ENCODE peak calls at places on chromosomes 16 and 17, in seven cellular contexts. One of them, this sample, is unnamed.

GRCh38 chr17:67449885-67450755 is 73.0 kb downstream of the PITPNC1 start:
- DNase-seq in WTC11: no peak
- DNase-seq in SK-N-SH: no peak
- DNase-seq in Caco-2: no peak
- DNase-seq in progenitor cell of endocrine pancreas: no peak
- DNase-seq in neural progenitor cell: no peak
- DNase-seq in lower leg skin: no peak
- DNase-seq in this sample: no peak

GRCh38 chr17:78595135-78595810 is 18.1 kb upstream of the DNAH17 start:
- DNase-seq in WTC11: no peak
- DNase-seq in SK-N-SH: no peak
- DNase-seq in Caco-2: no peak
- DNase-seq in progenitor cell of endocrine pancreas: no peak
- DNase-seq in neural progenitor cell: no peak
- DNase-seq in lower leg skin: no peak
- DNase-seq in this sample: no peak

GRCh38 chr16:88651989-88652762 is 1.3 kb upstream of the CYBA start:
- DNase-seq in WTC11: no peak
- DNase-seq in SK-N-SH: no peak
- DNase-seq in Caco-2: no peak
- DNase-seq in progenitor cell of endocrine pancreas: no peak
- DNase-seq in neural progenitor cell: no peak
- DNase-seq in lower leg skin: no peak
- DNase-seq in this sample: no peak

GRCh38 chr16:49528035-49528434 is 154.4 kb downstream of the C16orf78 start:
- DNase-seq in WTC11: no peak
- DNase-seq in SK-N-SH: peak
- DNase-seq in Caco-2: no peak
- DNase-seq in progenitor cell of endocrine pancreas: no peak
- DNase-seq in neural progenitor cell: no peak
- DNase-seq in lower leg skin: no peak
- DNase-seq in this sample: no peak

GRCh38 chr17:76092526-76093413 is 10.8 kb downstream of the EXOC7 start:
- DNase-seq in WTC11: no peak
- DNase-seq in SK-N-SH: peak
- DNase-seq in Caco-2: no peak
- DNase-seq in progenitor cell of endocrine pancreas: no peak
- DNase-seq in neural progenitor cell: no peak
- DNase-seq in lower leg skin: no peak
- DNase-seq in this sample: no peak

GRCh38 chr17:17551361-17551760 is 40.1 kb downstream of the PEMT start:
- DNase-seq in WTC11: no peak
- DNase-seq in SK-N-SH: peak
- DNase-seq in Caco-2: no peak
- DNase-seq in progenitor cell of endocrine pancreas: no peak
- DNase-seq in neural progenitor cell: peak
- DNase-seq in lower leg skin: no peak
- DNase-seq in this sample: no peak

GRCh38 chr17:3710951-3711383 is 12.7 kb upstream of the HASPIN start:
- DNase-seq in WTC11: no peak
- DNase-seq in SK-N-SH: no peak
- DNase-seq in Caco-2: no peak
- DNase-seq in progenitor cell of endocrine pancreas: no peak
- DNase-seq in neural progenitor cell: no peak
- DNase-seq in lower leg skin: no peak
- DNase-seq in this sample: no peak

GRCh38 chr17:66073384-66073783 is 118.5 kb downstream of the CEP112 start:
- DNase-seq in WTC11: no peak
- DNase-seq in SK-N-SH: no peak
- DNase-seq in Caco-2: no peak
- DNase-seq in progenitor cell of endocrine pancreas: no peak
- DNase-seq in neural progenitor cell: no peak
- DNase-seq in lower leg skin: no peak
- DNase-seq in this sample: no peak

GRCh38 chr17:28335201-28335958 is at the start of the genes IFT20 and TNFAIP1:
- DNase-seq in WTC11: peak
- DNase-seq in SK-N-SH: peak
- DNase-seq in Caco-2: peak
- DNase-seq in progenitor cell of endocrine pancreas: peak
- DNase-seq in neural progenitor cell: peak
- DNase-seq in lower leg skin: peak
- DNase-seq in this sample: peak

GRCh38 chr17:55267777-55268648 is 3.3 kb downstream of the HLF start:
- DNase-seq in WTC11: no peak
- DNase-seq in SK-N-SH: no peak
- DNase-seq in Caco-2: no peak
- DNase-seq in progenitor cell of endocrine pancreas: no peak
- DNase-seq in neural progenitor cell: no peak
- DNase-seq in lower leg skin: no peak
- DNase-seq in this sample: no peak

GRCh38 chr16:66511615-66512500 is 38.1 kb downstream of the TK2 start:
- DNase-seq in WTC11: peak
- DNase-seq in SK-N-SH: no peak
- DNase-seq in Caco-2: no peak
- DNase-seq in progenitor cell of endocrine pancreas: no peak
- DNase-seq in neural progenitor cell: peak
- DNase-seq in lower leg skin: peak
- DNase-seq in this sample: peak

GRCh38 chr17:7228920-7229319 is 5.4 kb downstream of the DVL2 start:
- DNase-seq in WTC11: no peak
- DNase-seq in SK-N-SH: no peak
- DNase-seq in Caco-2: no peak
- DNase-seq in progenitor cell of endocrine pancreas: no peak
- DNase-seq in neural progenitor cell: no peak
- DNase-seq in lower leg skin: no peak
- DNase-seq in this sample: no peak

GRCh38 chr16:3051489-3051888 is 5.1 kb downstream of the MMP25 start:
- DNase-seq in WTC11: no peak
- DNase-seq in SK-N-SH: no peak
- DNase-seq in Caco-2: no peak
- DNase-seq in progenitor cell of endocrine pancreas: no peak
- DNase-seq in neural progenitor cell: no peak
- DNase-seq in lower leg skin: no peak
- DNase-seq in this sample: no peak

GRCh38 chr17:72861811-72862210 is 230.7 kb downstream of the SLC39A11 start:
- DNase-seq in WTC11: no peak
- DNase-seq in SK-N-SH: no peak
- DNase-seq in Caco-2: no peak
- DNase-seq in progenitor cell of endocrine pancreas: no peak
- DNase-seq in neural progenitor cell: no peak
- DNase-seq in lower leg skin: no peak
- DNase-seq in this sample: no peak

GRCh38 chr17:45093444-45094110 is 32.5 kb downstream of the NMT1 start:
- DNase-seq in WTC11: no peak
- DNase-seq in SK-N-SH: no peak
- DNase-seq in Caco-2: no peak
- DNase-seq in progenitor cell of endocrine pancreas: no peak
- DNase-seq in neural progenitor cell: no peak
- DNase-seq in lower leg skin: no peak
- DNase-seq in this sample: no peak

GRCh38 chr17:45035848-45036247 is 15.6 kb downstream of the DCAKD start:
- DNase-seq in WTC11: no peak
- DNase-seq in SK-N-SH: no peak
- DNase-seq in Caco-2: no peak
- DNase-seq in progenitor cell of endocrine pancreas: no peak
- DNase-seq in neural progenitor cell: no peak
- DNase-seq in lower leg skin: no peak
- DNase-seq in this sample: no peak

GRCh38 chr16:4976611-4977145 is 18.5 kb downstream of the SEC14L5 start:
- DNase-seq in WTC11: no peak
- DNase-seq in SK-N-SH: no peak
- DNase-seq in Caco-2: no peak
- DNase-seq in progenitor cell of endocrine pancreas: no peak
- DNase-seq in neural progenitor cell: no peak
- DNase-seq in lower leg skin: no peak
- DNase-seq in this sample: no peak

GRCh38 chr17:74151551-74152315 is 51.7 kb upstream of the RPL38 start:
- DNase-seq in WTC11: no peak
- DNase-seq in SK-N-SH: no peak
- DNase-seq in Caco-2: no peak
- DNase-seq in progenitor cell of endocrine pancreas: no peak
- DNase-seq in neural progenitor cell: no peak
- DNase-seq in lower leg skin: peak
- DNase-seq in this sample: no peak

GRCh38 chr16:3143189-3143588 is 8.4 kb downstream of the ZNF213 start:
- DNase-seq in WTC11: no peak
- DNase-seq in SK-N-SH: peak
- DNase-seq in Caco-2: no peak
- DNase-seq in progenitor cell of endocrine pancreas: no peak
- DNase-seq in neural progenitor cell: no peak
- DNase-seq in lower leg skin: no peak
- DNase-seq in this sample: no peak

GRCh38 chr17:71458322-71458721 is 662.5 kb upstream of the SOX9 start:
- DNase-seq in WTC11: no peak
- DNase-seq in SK-N-SH: no peak
- DNase-seq in Caco-2: no peak
- DNase-seq in progenitor cell of endocrine pancreas: no peak
- DNase-seq in neural progenitor cell: no peak
- DNase-seq in lower leg skin: no peak
- DNase-seq in this sample: no peak

GRCh38 chr17:71461504-71462197 is 659.2 kb upstream of the SOX9 start:
- DNase-seq in WTC11: peak
- DNase-seq in SK-N-SH: no peak
- DNase-seq in Caco-2: no peak
- DNase-seq in progenitor cell of endocrine pancreas: no peak
- DNase-seq in neural progenitor cell: peak
- DNase-seq in lower leg skin: no peak
- DNase-seq in this sample: no peak

GRCh38 chr17:71455219-71455618 is 665.6 kb upstream of the SOX9 start:
- DNase-seq in WTC11: no peak
- DNase-seq in SK-N-SH: no peak
- DNase-seq in Caco-2: no peak
- DNase-seq in progenitor cell of endocrine pancreas: no peak
- DNase-seq in neural progenitor cell: no peak
- DNase-seq in lower leg skin: no peak
- DNase-seq in this sample: no peak

GRCh38 chr17:71464241-71464640 is 656.6 kb upstream of the SOX9 start:
- DNase-seq in WTC11: no peak
- DNase-seq in SK-N-SH: no peak
- DNase-seq in Caco-2: no peak
- DNase-seq in progenitor cell of endocrine pancreas: no peak
- DNase-seq in neural progenitor cell: no peak
- DNase-seq in lower leg skin: no peak
- DNase-seq in this sample: no peak

DNA sequence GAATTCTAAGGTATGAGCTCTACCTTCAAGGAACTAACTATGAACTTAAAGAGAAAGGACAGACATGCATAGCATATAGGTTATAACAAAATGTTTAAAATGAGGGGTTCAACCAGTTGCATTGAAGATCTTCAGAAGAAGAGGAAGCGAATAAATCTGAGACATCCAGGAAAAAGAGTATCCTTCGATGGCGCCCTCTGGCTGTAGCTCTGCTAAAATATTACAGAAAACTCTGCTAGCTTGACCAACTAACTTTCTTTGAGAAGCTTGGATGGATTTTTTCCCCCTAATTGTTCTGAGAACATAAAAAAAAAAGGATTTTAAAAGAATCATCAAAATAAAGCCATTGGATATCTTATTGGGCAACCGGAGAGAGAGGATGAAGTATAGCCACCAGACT is 659.9 kb upstream of the SOX9 start:
- DNase-seq in WTC11: peak
- DNase-seq in SK-N-SH: no peak
- DNase-seq in Caco-2: peak
- DNase-seq in progenitor cell of endocrine pancreas: no peak
- DNase-seq in neural progenitor cell: peak
- DNase-seq in lower leg skin: no peak
- DNase-seq in this sample: peak
- TF ChIP-seq CTCF in WTC11: peak
- TF ChIP-seq CTCF in SK-N-SH: peak
- TF ChIP-seq CTCF in Caco-2: peak
- TF ChIP-seq CTCF in progenitor cell of endocrine pancreas: peak
- TF ChIP-seq CTCF in neural progenitor cell: peak
- TF ChIP-seq CTCF in lower leg skin: no peak
- TF ChIP-seq CTCF in this sample: peak

GRCh38 chr17:81129289-81129688 is 36.0 kb upstream of the PVALEF start:
- DNase-seq in WTC11: peak
- DNase-seq in SK-N-SH: no peak
- DNase-seq in Caco-2: no peak
- DNase-seq in progenitor cell of endocrine pancreas: no peak
- DNase-seq in neural progenitor cell: peak
- DNase-seq in lower leg skin: no peak
- DNase-seq in this sample: no peak
- TF ChIP-seq CTCF in WTC11: no peak
- TF ChIP-seq CTCF in SK-N-SH: peak
- TF ChIP-seq CTCF in Caco-2: no peak
- TF ChIP-seq CTCF in progenitor cell of endocrine pancreas: no peak
- TF ChIP-seq CTCF in neural progenitor cell: peak
- TF ChIP-seq CTCF in lower leg skin: no peak
- TF ChIP-seq CTCF in this sample: no peak

GRCh38 chr17:81727324-81728031 is 15.4 kb downstream of the SLC25A10 start:
- DNase-seq in WTC11: no peak
- DNase-seq in SK-N-SH: no peak
- DNase-seq in Caco-2: no peak
- DNase-seq in progenitor cell of endocrine pancreas: no peak
- DNase-seq in neural progenitor cell: no peak
- DNase-seq in lower leg skin: no peak
- DNase-seq in this sample: no peak

GRCh38 chr17:81734405-81735055 is 22.4 kb downstream of the SLC25A10 start:
- DNase-seq in WTC11: no peak
- DNase-seq in SK-N-SH: no peak
- DNase-seq in Caco-2: no peak
- DNase-seq in progenitor cell of endocrine pancreas: no peak
- DNase-seq in neural progenitor cell: no peak
- DNase-seq in lower leg skin: no peak
- DNase-seq in this sample: no peak

GRCh38 chr17:81733507-81734404 is 21.7 kb downstream of the SLC25A10 start:
- DNase-seq in WTC11: peak
- DNase-seq in SK-N-SH: peak
- DNase-seq in Caco-2: peak
- DNase-seq in progenitor cell of endocrine pancreas: peak
- DNase-seq in neural progenitor cell: peak
- DNase-seq in lower leg skin: peak
- DNase-seq in this sample: peak

GRCh38 chr17:81735181-81736102 is 23.4 kb downstream of the SLC25A10 start:
- DNase-seq in WTC11: no peak
- DNase-seq in SK-N-SH: no peak
- DNase-seq in Caco-2: peak
- DNase-seq in progenitor cell of endocrine pancreas: no peak
- DNase-seq in neural progenitor cell: no peak
- DNase-seq in lower leg skin: no peak
- DNase-seq in this sample: no peak

DNA sequence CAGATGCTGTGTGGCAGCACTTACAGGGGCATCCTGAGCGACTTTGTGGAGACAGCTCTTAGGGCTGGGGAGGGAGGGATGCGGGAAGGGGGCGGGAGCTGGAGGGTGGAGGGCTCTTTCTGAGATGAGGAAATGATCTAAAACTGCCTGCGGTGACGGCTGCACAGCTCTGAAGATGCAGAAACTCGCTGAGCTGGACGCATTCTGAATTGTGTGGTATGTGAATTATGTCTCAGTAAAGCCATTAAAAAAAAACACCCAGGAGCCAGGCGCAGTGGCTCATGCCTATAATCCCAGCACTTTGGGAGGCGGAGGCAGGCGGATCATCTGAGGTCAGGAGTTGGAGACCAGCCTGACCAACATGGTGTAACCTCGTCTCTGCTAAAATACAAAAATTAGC is 19.2 kb downstream of the SLC25A10 start:
- DNase-seq in WTC11: no peak
- DNase-seq in SK-N-SH: no peak
- DNase-seq in Caco-2: no peak
- DNase-seq in progenitor cell of endocrine pancreas: no peak
- DNase-seq in neural progenitor cell: no peak
- DNase-seq in lower leg skin: no peak
- DNase-seq in this sample: no peak
- TF ChIP-seq CTCF in WTC11: no peak
- TF ChIP-seq CTCF in SK-N-SH: no peak
- TF ChIP-seq CTCF in Caco-2: no peak
- TF ChIP-seq CTCF in progenitor cell of endocrine pancreas: no peak
- TF ChIP-seq CTCF in neural progenitor cell: no peak
- TF ChIP-seq CTCF in lower leg skin: no peak
- TF ChIP-seq CTCF in this sample: no peak

GRCh38 chr17:77109159-77110005 is 31.4 kb upstream of the SEC14L1 start:
- DNase-seq in WTC11: no peak
- DNase-seq in SK-N-SH: no peak
- DNase-seq in Caco-2: no peak
- DNase-seq in progenitor cell of endocrine pancreas: no peak
- DNase-seq in neural progenitor cell: no peak
- DNase-seq in lower leg skin: no peak
- DNase-seq in this sample: no peak
- TF ChIP-seq CTCF in WTC11: no peak
- TF ChIP-seq CTCF in SK-N-SH: no peak
- TF ChIP-seq CTCF in Caco-2: no peak
- TF ChIP-seq CTCF in progenitor cell of endocrine pancreas: no peak
- TF ChIP-seq CTCF in neural progenitor cell: no peak
- TF ChIP-seq CTCF in lower leg skin: no peak
- TF ChIP-seq CTCF in this sample: no peak

This sample was measured in glutamatergic neuron.